ENCODE peak calls at places on chromosomes 6 and 20, in seven cellular contexts. Q is naive B cell; O is GM12865; S is pons; Y is effector CD4-positive, alpha-beta T cell; F is stimulated activated naive B cell treated with anti-CD40 and anti-IgM and Interleukin-4, amounts not matched to agents 10 μg/mL and 1 μg/mL and 100 μg/mL, for 72 hours; G is stimulated activated CD4-positive, alpha-beta T cell treated with anti-CD3 and anti-CD28 coated beads, Interleukin-15, amount 100 ng/mL, for 1 hour. N is an unnamed sample.

GRCh38 chr20:1840865-1841553 is 54.2 kb upstream of the SIRPA start:
- DNase-seq in Q (no peak), O (no peak), S (no peak), Y (no peak), F (no peak), G (no peak), N (no peak)

GRCh38 chr6:53796451-53796780 is 1.6 kb downstream of the LRRC1 start:
- DNase-seq in Q (no peak), O (no peak), S (peak), Y (no peak), F (no peak), G (no peak), N (no peak)

GRCh38 chr6:106927531-106928398 is 46.8 kb downstream of the CD24 start:
- DNase-seq in Q (peak), O (peak), S (no peak), Y (no peak), F (no peak), G (peak), N (no peak)

GRCh38 chr20:39986231-39986904 is 702.7 kb downstream of the MAFB start:
- DNase-seq in Q (no peak), O (no peak), S (peak), Y (no peak), F (no peak), G (no peak), N (no peak)

GRCh38 chr6:29529956-29530355 is 29.6 kb downstream of the UBD start:
- DNase-seq in Q (no peak), O (no peak), S (no peak), Y (no peak), F (no peak), G (no peak), N (no peak)

GRCh38 chr6:424741-425417 is 33.3 kb downstream of the IRF4 start:
- DNase-seq in Q (no peak), O (no peak), S (no peak), Y (no peak), F (no peak), G (no peak), N (no peak)

GRCh38 chr6:154343473-154344308 is 12.9 kb downstream of the IPCEF1 start:
- DNase-seq in Q (no peak), O (no peak), S (no peak), Y (no peak), F (no peak), G (no peak), N (peak)

GRCh38 chr6:37636112-37636511 is 61.6 kb downstream of the MDGA1 start:
- DNase-seq in Q (no peak), O (no peak), S (no peak), Y (no peak), F (no peak), G (no peak), N (no peak)

GRCh38 chr6:179340-179950 is 112.8 kb upstream of the DUSP22 start:
- DNase-seq in Q (no peak), O (no peak), S (no peak), Y (no peak), F (no peak), G (no peak), N (no peak)

GRCh38 chr20:37220796-37221195 is 40.8 kb downstream of the GHRH start:
- DNase-seq in Q (no peak), O (no peak), S (no peak), Y (no peak), F (no peak), G (no peak), N (no peak)

GRCh38 chr6:159127701-159128100 is 41.5 kb upstream of the FNDC1 start:
- DNase-seq in Q (no peak), O (no peak), S (no peak), Y (no peak), F (no peak), G (no peak), N (no peak)

GRCh38 chr20:35643045-35643444 is 21.7 kb downstream of the CPNE1 start:
- DNase-seq in Q (no peak), O (no peak), S (no peak), Y (no peak), F (no peak), G (no peak), N (no peak)

GRCh38 chr6:159828074-159828473 is 28.0 kb downstream of the PNLDC1 start:
- DNase-seq in Q (no peak), O (no peak), S (no peak), Y (no peak), F (no peak), G (no peak), N (no peak)

GRCh38 chr6:18327621-18328548 is 59.3 kb upstream of the RNF144B start:
- DNase-seq in Q (no peak), O (peak), S (no peak), Y (no peak), F (no peak), G (no peak), N (no peak)

N was measured in G401.